ENCODE peak calls at places on chromosome 2, in four cellular contexts. E, H, L and B are unnamed samples.

GRCh38 chr2:32455816-32456215 is 99.0 kb downstream of the BIRC6 start:
- DNase-seq in E (no peak), H (no peak), L (no peak), B (no peak)

GRCh38 chr2:62569907-62570793 is 64.2 kb upstream of the TMEM17 start:
- DNase-seq in E (no peak), H (peak; percentile 91), L (no peak), B (no peak)

GRCh38 chr2:96088340-96089335 is 27.7 kb downstream of the ADRA2B start:
- DNase-seq in E (no peak), H (no peak), L (no peak), B (no peak)

GRCh38 chr2:16626497-16626896 is 39.1 kb downstream of the CYRIA start:
- DNase-seq in E (no peak), H (no peak), L (peak; percentile 27), B (no peak)

GRCh38 chr2:73283545-73284295 is 558 bp downstream of the FBXO41 start:
- DNase-seq in E (peak; percentile 49), H (no peak), L (no peak), B (no peak)

GRCh38 chr2:26530696-26531095 is 52.8 kb upstream of the OTOF start:
- DNase-seq in E (no peak), H (no peak), L (no peak), B (peak; percentile 63)

GRCh38 chr2:27655155-27655951 is 8.1 kb downstream of the SUPT7L start:
- DNase-seq in E (no peak), H (no peak), L (no peak), B (peak; percentile 70)

GRCh38 chr2:56299166-56299806 is 115.5 kb downstream of the CCDC85A start:
- DNase-seq in E (no peak), H (no peak), L (no peak), B (peak; percentile 56)

GRCh38 chr2:213149332-213149875 is 2.0 kb downstream of the IKZF2 start:
- DNase-seq in E (no peak), H (no peak), L (no peak), B (peak; percentile 40)

GRCh38 chr2:97966545-97967215 is 29.1 kb downstream of the TMEM131 start:
- DNase-seq in E (peak; percentile 36), H (no peak), L (no peak), B (no peak)

GRCh38 chr2:127052068-127052770 is 54.7 kb downstream of the BIN1 start:
- DNase-seq in E (no peak), H (no peak), L (no peak), B (no peak)

GRCh38 chr2:130762910-130763385 is 7.6 kb downstream of the AMER3 start:
- DNase-seq in E (no peak), H (no peak), L (no peak), B (no peak)

GRCh38 chr2:232885264-232885961 is 15.3 kb downstream of the SNORC start:
- DNase-seq in E (no peak), H (no peak), L (no peak), B (no peak)

GRCh38 chr2:127080226-127080940 is 26.6 kb downstream of the BIN1 start:
- DNase-seq in E (no peak), H (no peak), L (no peak), B (no peak)

GRCh38 chr2:67899187-67899586 is 163.6 kb downstream of the C1D start:
- DNase-seq in E (no peak), H (no peak), L (no peak), B (no peak)

GRCh38 chr2:231297108-231297908 is 98.2 kb upstream of the B3GNT7 start:
- DNase-seq in E (peak; percentile 29), H (peak; percentile 84), L (peak; percentile 45), B (peak; percentile 45)

GRCh38 chr2:165401285-165401852 is 68.1 kb upstream of the CSRNP3 start:
- DNase-seq in E (peak; percentile 3), H (no peak), L (peak; percentile 11), B (peak; percentile 89)

GRCh38 chr2:106332054-106332453 is 136.2 kb downstream of the RGPD3 start:
- DNase-seq in E (no peak), H (no peak), L (no peak), B (no peak)

GRCh38 chr2:40760071-40760666 is 308.3 kb upstream of the SLC8A1 start:
- DNase-seq in E (no peak), H (peak; percentile 19), L (peak; percentile 29), B (peak; percentile 63)

DNA sequence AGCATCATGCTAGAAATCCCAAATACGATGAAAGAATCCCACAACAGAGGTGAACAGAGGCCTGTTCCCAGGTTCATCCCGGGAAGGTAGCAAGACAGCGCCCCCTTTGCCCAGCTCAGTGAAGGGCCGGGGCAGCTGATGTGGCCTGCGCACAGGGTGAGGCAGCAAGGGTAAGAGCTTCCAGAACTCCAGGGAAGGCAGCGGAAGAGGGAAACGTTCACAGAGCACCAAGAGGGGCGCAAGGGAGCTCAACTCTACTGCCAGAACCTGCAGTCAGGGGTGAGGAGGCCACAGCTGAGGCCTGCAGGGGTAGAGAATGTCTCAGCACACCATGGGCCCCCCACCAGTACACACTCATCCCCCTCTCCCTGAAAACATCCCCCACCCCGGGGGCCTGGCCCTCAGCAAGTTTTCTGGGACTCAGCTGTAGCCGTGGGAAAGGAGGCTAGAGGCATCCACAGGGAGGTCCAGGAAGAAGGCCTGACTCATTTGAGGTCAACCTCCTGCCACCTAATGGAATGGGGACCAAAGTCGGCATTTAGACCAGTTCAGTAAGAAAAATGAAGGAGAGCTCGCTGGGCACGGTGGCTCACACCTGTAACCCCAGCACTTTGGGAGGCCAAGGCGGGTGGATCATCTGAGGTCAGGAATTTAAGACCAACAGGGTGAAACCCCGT is 95.6 kb upstream of the ASAP2 start:
- DNase-seq in E (no peak), H (no peak), L (no peak), B (no peak)
- TF ChIP-seq CTCF in E (peak; percentile 28), H (no peak), L (no peak), B (no peak)

DNA sequence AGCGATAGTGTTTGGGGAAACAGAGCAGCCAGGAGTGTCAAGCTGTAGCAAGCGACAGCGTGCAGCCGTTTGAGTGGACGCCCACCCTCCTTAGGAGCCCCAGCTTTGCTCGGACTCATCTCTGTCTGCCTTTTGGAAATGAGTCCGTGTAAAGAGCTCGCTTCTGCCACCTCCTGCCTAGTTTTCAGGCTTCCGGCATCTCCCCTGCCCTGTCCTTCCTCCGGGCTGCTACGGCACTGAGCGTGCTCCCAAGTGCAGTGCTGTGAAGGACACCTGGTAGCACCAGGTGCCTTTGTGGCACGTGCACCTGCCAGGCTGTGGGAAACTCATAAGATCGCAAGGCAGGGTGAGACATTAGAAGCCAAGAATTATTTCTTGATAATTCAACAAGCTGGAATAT is 117.1 kb downstream of the RNF144A start:
- DNase-seq in E (no peak), H (no peak), L (no peak), B (peak; percentile 8)
- TF ChIP-seq CTCF in E (no peak), H (peak; percentile 21), L (peak; percentile 28), B (no peak)

GRCh38 chr2:179745615-179746263 is 115.7 kb downstream of the ZNF385B start:
- DNase-seq in E (no peak), H (no peak), L (no peak), B (peak; percentile 11)
- TF ChIP-seq CTCF in E (no peak), H (no peak), L (no peak), B (no peak)

GRCh38 chr2:177331446-177331997 is 61.1 kb upstream of the AGPS start:
- DNase-seq in E (no peak), H (no peak), L (no peak), B (no peak)

GRCh38 chr2:177329035-177329434 is 63.5 kb upstream of the AGPS start:
- DNase-seq in E (no peak), H (no peak), L (no peak), B (no peak)

GRCh38 chr2:177332992-177333388 is 59.6 kb upstream of the AGPS start:
- DNase-seq in E (no peak), H (no peak), L (no peak), B (no peak)

GRCh38 chr2:177334940-177335543 is 57.5 kb upstream of the AGPS start:
- DNase-seq in E (peak; percentile 12), H (peak; percentile 23), L (peak; percentile 32), B (peak; percentile 69)

GRCh38 chr2:177332041-177332991 is 60.3 kb upstream of the AGPS start:
- DNase-seq in E (peak; percentile 23), H (peak; percentile 32), L (peak; percentile 55), B (peak; percentile 91)
- TF ChIP-seq CTCF in E (peak; percentile 68), H (peak; percentile 83), L (peak; percentile 75), B (peak; percentile 70)

DNA sequence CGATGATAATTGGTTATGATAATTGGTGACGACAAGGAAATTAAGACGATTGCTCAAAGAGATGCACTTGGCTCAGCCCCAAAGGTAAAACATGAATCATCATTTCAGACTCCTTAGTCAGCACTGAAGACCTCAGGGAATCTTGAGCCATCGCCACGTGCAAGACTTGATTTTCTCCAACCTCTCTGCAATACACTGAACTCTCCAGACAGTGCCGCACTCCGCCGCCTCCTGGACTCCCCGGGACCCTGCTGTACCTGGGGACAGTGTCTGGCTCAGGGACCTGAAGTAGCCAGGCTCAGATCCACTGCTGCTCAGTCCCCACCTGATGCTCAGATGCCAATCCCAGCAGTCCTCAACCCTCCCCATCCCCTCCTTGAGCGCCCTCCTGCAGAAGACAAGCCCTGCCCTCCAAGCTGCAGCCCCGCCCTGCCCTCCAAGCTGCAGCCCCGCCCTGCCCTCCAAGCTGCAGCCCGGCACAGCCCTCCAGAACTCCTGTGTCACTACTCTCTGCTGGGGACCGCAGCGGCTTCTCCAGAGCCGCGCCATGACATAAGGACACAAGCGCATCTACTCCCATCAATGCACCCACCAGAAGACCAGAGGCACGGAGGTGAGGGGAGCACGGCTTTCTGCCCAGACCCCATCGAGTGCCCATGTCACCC is 1.1 kb downstream of the TMEM18 start:
- DNase-seq in E (no peak), H (peak; percentile 50), L (no peak), B (peak; percentile 89)
- TF ChIP-seq CTCF in E (peak; percentile 17), H (no peak), L (no peak), B (peak; percentile 75)

DNA sequence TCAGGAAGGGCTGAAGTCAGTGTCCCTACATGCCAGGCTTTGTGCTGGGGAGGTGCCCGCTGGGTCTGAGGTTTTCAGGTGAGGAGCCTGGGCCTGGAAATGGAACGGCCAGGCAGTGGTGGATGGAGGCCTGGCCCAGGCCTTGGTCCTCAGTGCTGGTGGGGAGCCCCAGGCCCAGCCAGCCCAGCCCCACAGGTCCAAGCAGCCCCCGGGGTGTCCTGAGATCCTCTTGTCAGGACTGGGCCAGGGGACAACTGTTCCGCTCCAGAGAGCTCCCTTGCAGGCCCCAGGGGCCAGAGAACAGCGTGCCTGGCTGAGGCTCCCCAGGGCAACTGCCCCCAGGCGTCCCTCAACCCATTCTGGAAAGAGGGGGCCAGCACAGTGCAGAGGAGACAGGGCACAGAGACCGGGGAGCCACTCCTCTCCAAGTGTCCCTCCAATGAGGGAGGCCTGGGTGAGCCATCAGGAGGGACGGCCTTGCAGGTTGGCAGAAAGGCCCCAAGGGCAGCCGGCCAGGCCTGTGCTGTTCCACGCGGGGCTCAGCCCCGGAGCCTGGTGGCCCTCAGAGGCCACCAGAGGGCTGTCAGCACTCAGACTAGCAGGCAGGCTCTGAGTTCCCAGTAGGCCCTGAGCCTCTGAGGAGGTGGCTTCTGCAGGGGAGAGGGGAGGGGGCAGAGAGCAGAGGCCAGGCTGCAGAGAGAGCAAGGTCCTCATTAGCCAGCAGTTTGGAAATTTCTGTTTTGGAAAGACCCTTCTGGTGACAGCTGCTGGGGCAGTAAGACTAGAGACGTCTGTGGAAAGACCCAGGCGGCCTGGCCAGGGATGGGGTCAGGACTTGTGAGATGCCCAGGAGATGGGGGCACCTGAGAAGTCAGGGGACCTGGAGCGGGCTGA is 29.4 kb upstream of the SNED1 start:
- DNase-seq in E (no peak), H (no peak), L (peak; percentile 19), B (no peak)
- TF ChIP-seq CTCF in E (no peak), H (no peak), L (no peak), B (no peak)

DNA sequence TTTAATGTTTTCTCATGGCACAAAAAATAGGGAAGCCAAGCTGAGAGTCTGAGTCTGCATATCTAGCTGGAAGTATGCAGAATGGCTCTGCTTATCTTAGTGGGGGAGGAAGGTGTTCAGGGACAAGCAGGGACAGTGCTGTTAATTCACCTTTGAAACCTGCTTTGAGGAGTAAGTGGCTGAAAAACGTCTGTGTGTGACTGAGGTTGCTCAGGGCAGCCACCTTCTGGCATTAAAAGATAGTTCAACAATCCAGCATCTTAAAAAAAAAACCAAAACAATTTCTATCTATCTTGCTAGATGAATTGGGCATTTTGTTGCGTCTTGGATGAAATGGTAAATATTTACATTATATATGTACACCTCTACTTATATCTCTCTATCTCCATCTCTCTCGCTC is 2.0 kb upstream of the TRPM8 start:
- DNase-seq in E (no peak), H (peak; percentile 45), L (no peak), B (no peak)
- TF ChIP-seq CTCF in E (peak; percentile 33), H (peak; percentile 58), L (no peak), B (no peak)